ENCODE peak calls at places on chromosomes 12 and 14, in five cellular contexts. O is K562, E is HepG2, U is HCT116, W is SK-N-SH. G is an unnamed sample.
A peak's percentile ranks its signal among the peaks of the same experiment; 100 is the strongest.

GRCh38 chr14:103113303-103113702 is 10.0 kb upstream of the TNFAIP2 start:
- DNase-seq in O (no peak), E (no peak), U (no peak), W (no peak), G (no peak)

GRCh38 chr12:12804432-12804886 is 8.7 kb upstream of the DDX47 start:
- DNase-seq in O (no peak), E (peak; percentile 36), U (peak; percentile 70), W (no peak), G (no peak)

GRCh38 chr12:30923057-30923456 is 3.5 kb upstream of the TSPAN11 start:
- DNase-seq in O (no peak), E (no peak), U (no peak), W (no peak), G (no peak)

GRCh38 chr12:30450872-30451271 is 244.8 kb downstream of the IPO8 start:
- DNase-seq in O (peak; percentile 45), E (no peak), U (no peak), W (peak; percentile 6), G (no peak)

GRCh38 chr12:53505086-53505485 is 2.2 kb downstream of the NPFF start:
- DNase-seq in O (no peak), E (no peak), U (no peak), W (no peak), G (no peak)

GRCh38 chr14:59771577-59771976 is 99.0 kb downstream of the RTN1 start:
- DNase-seq in O (no peak), E (no peak), U (no peak), W (peak; percentile 50), G (no peak)

GRCh38 chr14:88829685-88830302 is 5.3 kb downstream of the TTC8 start:
- DNase-seq in O (no peak), E (no peak), U (no peak), W (no peak), G (no peak)

GRCh38 chr14:68790656-68791077 is 2.2 kb downstream of the ZFP36L1 start:
- DNase-seq in O (no peak), E (no peak), U (no peak), W (no peak), G (no peak)

GRCh38 chr14:61130512-61131260 is 149.6 kb downstream of the SLC38A6 start:
- DNase-seq in O (no peak), E (no peak), U (no peak), W (no peak), G (no peak)

GRCh38 chr14:55430024-55430690 is 10.3 kb downstream of the TBPL2 start:
- DNase-seq in O (peak; percentile 58), E (peak; percentile 64), U (peak; percentile 66), W (peak; percentile 59), G (peak; percentile 79)

GRCh38 chr14:92986254-92987147 is 63.6 kb downstream of the CHGA start:
- DNase-seq in O (no peak), E (peak; percentile 92), U (no peak), W (peak; percentile 69), G (peak; percentile 87)

GRCh38 chr12:131101006-131101405 is 147.3 kb downstream of the ADGRD1 start:
- DNase-seq in O (no peak), E (no peak), U (no peak), W (no peak), G (no peak)

GRCh38 chr14:28407931-28408330 is 358.7 kb upstream of the FOXG1 start:
- DNase-seq in O (no peak), E (no peak), U (no peak), W (no peak), G (no peak)

GRCh38 chr14:55581011-55581806 is 1.2 kb downstream of the KTN1 start:
- DNase-seq in O (peak; percentile 20), E (peak; percentile 23), U (no peak), W (peak; percentile 72), G (peak; percentile 15)

GRCh38 chr12:73892181-73892580 is 645.5 kb upstream of the ATXN7L3B start:
- DNase-seq in O (no peak), E (no peak), U (no peak), W (no peak), G (no peak)

GRCh38 chr14:24483604-24484252 is 24.3 kb downstream of the CMA1 start:
- DNase-seq in O (no peak), E (no peak), U (no peak), W (no peak), G (no peak)

GRCh38 chr14:99809864-99810854 is 16.9 kb downstream of the EML1 start:
- DNase-seq in O (no peak), E (peak; percentile 9), U (no peak), W (peak; percentile 64), G (peak; percentile 72)

GRCh38 chr14:100295376-100296105 is 10.7 kb downstream of the SLC25A29 start:
- DNase-seq in O (no peak), E (no peak), U (no peak), W (no peak), G (no peak)

GRCh38 chr12:15664491-15664890 is 124.7 kb downstream of the EPS8 start:
- DNase-seq in O (no peak), E (no peak), U (no peak), W (no peak), G (no peak)

GRCh38 chr12:109758406-109759075 is 44.9 kb downstream of the FAM222A start:
- DNase-seq in O (no peak), E (no peak), U (no peak), W (peak; percentile 28), G (no peak)

GRCh38 chr14:50501642-50502041 is 30.7 kb downstream of the MAP4K5 start:
- DNase-seq in O (no peak), E (no peak), U (no peak), W (no peak), G (no peak)

DNA sequence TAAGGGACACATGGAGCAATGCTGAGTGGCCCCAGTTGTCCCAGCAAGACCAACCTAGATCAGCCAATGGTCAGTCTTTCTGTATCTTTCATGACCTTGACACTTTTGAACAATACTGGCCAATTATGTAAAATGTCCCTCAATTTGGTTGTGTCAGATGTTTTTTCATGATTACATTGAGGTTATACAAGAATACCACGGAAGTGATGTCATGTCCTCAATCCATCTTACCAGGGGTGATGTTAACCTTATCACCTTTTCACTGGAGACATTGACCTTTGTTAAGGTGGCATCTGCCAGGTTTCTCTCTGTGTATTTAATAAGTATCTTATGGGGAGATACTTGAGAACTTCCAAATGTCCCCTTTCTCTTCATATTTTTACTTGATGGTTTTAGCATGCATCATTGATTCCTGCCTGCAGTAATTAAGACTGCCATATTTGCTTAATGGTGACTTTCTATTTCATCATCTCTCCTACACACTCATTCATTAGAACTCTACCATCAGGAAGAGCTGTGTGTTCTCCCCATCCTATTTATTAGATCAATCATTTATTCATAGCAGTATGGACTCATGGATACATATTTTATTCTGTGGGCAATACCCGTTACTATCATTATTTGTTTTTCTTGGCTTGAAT is 64.7 kb upstream of the RFLNA start:
- DNase-seq in O (no peak), E (no peak), U (no peak), W (no peak), G (no peak)
- TF ChIP-seq JUND in O (peak; percentile 32), E (no peak), U (no peak), W (no peak), G (no peak)

GRCh38 chr12:10018390-10018789 is 8.0 kb downstream of the CLEC12B start:
- DNase-seq in O (no peak), E (no peak), U (no peak), W (no peak), G (no peak)
- TF ChIP-seq JUND in O (no peak), E (no peak), U (no peak), W (no peak), G (no peak)

GRCh38 chr12:117933545-117933944 is 35.2 kb downstream of the KSR2 start:
- DNase-seq in O (no peak), E (no peak), U (no peak), W (no peak), G (no peak)

DNA sequence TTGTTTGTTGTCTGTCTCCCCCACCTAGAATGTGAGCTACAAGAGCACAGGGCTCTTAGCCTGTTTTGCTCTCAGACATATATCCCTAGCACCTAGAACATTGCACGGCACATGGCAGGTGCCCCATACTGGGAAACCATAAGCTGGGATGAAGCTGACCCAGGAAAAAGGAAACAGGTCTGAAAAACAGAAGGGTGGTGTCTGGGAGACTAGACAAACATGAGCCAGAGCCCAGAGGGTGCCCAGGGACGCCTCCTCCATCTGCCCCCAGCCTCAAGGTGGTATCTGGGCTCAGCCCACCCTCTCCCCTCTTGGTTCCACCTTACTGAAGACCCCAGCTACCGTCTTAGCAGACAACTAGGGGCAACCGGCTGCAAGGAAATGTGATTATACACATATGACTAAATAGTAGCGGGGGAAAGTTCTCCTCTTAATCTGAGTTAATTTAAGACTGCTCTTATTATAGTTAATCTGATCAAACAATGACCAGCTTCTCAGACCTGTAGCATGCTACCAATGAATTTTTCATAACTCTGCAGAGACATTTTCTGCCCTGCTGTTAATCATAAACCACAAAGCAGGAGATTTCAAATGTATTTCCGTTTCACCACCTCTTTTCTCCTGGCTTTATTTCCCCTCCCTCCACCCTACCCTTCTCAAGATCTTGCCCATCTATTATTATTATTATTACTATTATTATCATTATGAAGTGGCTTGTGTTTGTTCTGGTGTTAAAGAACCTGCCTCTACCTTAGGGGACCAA is 31.9 kb downstream of the KSR2 start:
- DNase-seq in O (no peak), E (no peak), U (no peak), W (no peak), G (no peak)
- TF ChIP-seq JUND in O (no peak), E (no peak), U (no peak), W (no peak), G (no peak)

DNA sequence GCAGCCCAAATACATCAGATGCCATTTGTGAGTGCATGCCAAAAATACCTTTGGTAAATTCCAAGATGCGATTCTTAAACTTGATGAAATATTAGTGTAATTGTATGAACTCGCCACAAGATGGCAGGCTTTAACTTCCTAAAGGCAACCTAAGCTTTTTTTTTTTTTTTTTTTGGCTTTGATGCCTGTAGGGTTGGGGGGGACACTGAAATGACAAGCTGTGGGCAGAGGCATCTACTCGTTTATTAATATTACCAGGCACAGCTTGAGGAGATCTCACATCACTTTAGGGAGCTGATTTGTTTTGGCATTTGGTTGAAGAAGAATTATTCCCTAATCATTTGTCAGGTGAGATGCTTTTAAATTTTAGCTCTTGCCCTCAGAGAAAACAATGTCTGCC is 126.7 kb upstream of the CCDC196 start:
- DNase-seq in O (peak; percentile 6), E (peak; percentile 53), U (peak; percentile 64), W (peak; percentile 45), G (peak; percentile 78)
- TF ChIP-seq JUND in O (no peak), E (no peak), U (no peak), W (no peak), G (no peak)

DNA sequence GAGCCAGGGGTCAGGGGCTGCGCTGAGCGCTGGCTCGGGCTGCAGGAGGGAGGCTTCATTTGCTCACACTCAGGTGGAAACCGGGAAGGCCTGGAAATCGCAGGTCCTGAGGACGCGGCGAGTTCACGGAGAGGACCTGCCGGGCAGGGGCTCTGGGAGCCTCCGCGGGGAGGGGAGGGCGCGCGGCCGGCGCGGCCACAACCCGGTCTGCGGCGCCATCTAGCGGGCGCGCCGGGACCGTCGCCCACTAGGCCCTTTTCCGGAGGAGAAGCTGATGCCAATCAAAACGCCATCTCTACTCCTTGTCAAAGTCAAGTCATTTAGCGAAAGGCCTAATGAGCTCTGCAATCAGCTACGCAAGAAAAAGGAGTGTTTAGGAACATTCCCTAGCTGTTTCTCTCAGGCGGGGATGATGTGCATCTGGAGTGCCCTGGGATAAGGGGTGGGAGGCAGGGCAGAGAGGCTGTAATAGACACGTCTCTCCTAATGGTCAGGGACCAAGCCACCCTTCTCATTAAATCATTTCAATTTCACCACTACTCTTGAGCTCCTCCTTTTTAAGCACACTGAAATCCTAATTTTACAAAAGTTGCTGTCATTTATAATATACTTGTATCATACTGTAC is 885.8 kb upstream of the TMEM132C start:
- DNase-seq in O (peak; percentile 81), E (peak; percentile 15), U (peak; percentile 21), W (peak; percentile 88), G (peak; percentile 63)
- TF ChIP-seq JUND in O (no peak), E (no peak), U (no peak), W (no peak), G (no peak)

GRCh38 chr14:77055981-77056380 is 27.5 kb upstream of the IRF2BPL start:
- DNase-seq in O (no peak), E (no peak), U (no peak), W (no peak), G (no peak)
- TF ChIP-seq JUND in O (no peak), E (no peak), U (no peak), W (no peak), G (no peak)

G was measured in T47D.